ENCODE peak calls at places on chromosome X, in seven cellular contexts. L, U, F, B, D, A and S are unnamed samples.

GRCh38 chrX:119502727-119503483 is 34.7 kb downstream of the SLC25A5 start:
- DNase-seq in L (peak), A (no peak), B (no peak), U (peak), F (no peak), D (peak), S (peak)

GRCh38 chrX:21723097-21723496 is 34.8 kb downstream of the SMPX start:
- DNase-seq in U (no peak), D (no peak), F (no peak), A (no peak), L (peak), B (no peak), S (no peak)

GRCh38 chrX:85004255-85004654 is 578 bp downstream of the APOOL start:
- DNase-seq in U (no peak), A (no peak), L (peak), F (no peak), B (no peak), D (no peak), S (no peak)

GRCh38 chrX:17474892-17475291 is 99.9 kb downstream of the NHS start:
- DNase-seq in A (no peak), U (no peak), L (peak), F (no peak), D (no peak), B (no peak), S (no peak)

GRCh38 chrX:107710617-107711391 is 64.8 kb downstream of the TSC22D3 start:
- DNase-seq in B (no peak), L (peak), A (no peak), F (no peak), U (peak), D (no peak), S (no peak)

GRCh38 chrX:131821945-131822622 is 201.0 kb upstream of the STK26 start:
- DNase-seq in A (peak), F (peak), D (no peak), L (peak), U (no peak), B (no peak), S (no peak)

GRCh38 chrX:18666614-18667013 is 5.3 kb downstream of the RS1 start:
- DNase-seq in U (no peak), B (no peak), L (no peak), F (no peak), A (no peak), D (no peak), S (no peak)

GRCh38 chrX:39983715-39984114 is 114.0 kb downstream of the BCOR start:
- DNase-seq in A (no peak), D (no peak), U (no peak), F (no peak), L (peak), B (no peak), S (no peak)